ENCODE peak calls at places on chromosomes 13 and 19, in six cellular contexts. G is ovary, C is astrocyte of the cerebellum, F is heart right ventricle, Q is mammary epithelial cell, S is astrocyte of the spinal cord. R is an unnamed sample.

GRCh38 chr13:112343591-112343990 is 32.6 kb upstream of the SPACA7 start:
- DNase-seq in G (no peak), F (no peak), C (no peak), Q (no peak), S (no peak), R (no peak)

GRCh38 chr13:30408319-30409101 is 13.8 kb upstream of the UBE2L5 start:
- DNase-seq in G (peak), F (peak), Q (peak), S (peak), C (peak), R (peak)

GRCh38 chr19:35178701-35179100 is 24.2 kb downstream of the FXYD5 start:
- DNase-seq in F (no peak), C (no peak), Q (no peak), S (no peak), G (no peak), R (no peak)

GRCh38 chr19:30049844-30050667 is 108.0 kb downstream of the URI1 start:
- DNase-seq in S (no peak), C (no peak), G (no peak), Q (no peak), F (no peak), R (no peak)

GRCh38 chr19:5271145-5271544 is 69.5 kb downstream of the PTPRS start:
- DNase-seq in S (no peak), F (no peak), C (no peak), Q (no peak), G (no peak), R (no peak)

GRCh38 chr19:1853295-1854031 is 5.2 kb upstream of the REXO1 start:
- DNase-seq in Q (peak), G (peak), C (peak), S (peak), F (peak), R (peak)

GRCh38 chr19:29871143-29871542 is 59.4 kb downstream of the CCNE1 start:
- DNase-seq in C (no peak), G (no peak), F (no peak), S (no peak), Q (no peak), R (no peak)

GRCh38 chr19:43759515-43759914 is 4.8 kb upstream of the SMG9 start:
- DNase-seq in S (peak), F (no peak), C (no peak), Q (peak), G (no peak), R (no peak)

GRCh38 chr13:94609196-94609595 is 7.5 kb downstream of the GPR180 start:
- DNase-seq in Q (no peak), G (no peak), S (no peak), C (no peak), F (no peak), R (no peak)

GRCh38 chr19:3365447-3366103 is 808 bp upstream of the NFIC start:
- DNase-seq in S (peak), Q (peak), F (peak), C (no peak), G (peak), R (peak)

GRCh38 chr19:5801796-5802616 is 2.9 kb upstream of the NRTN start:
- DNase-seq in S (peak), Q (no peak), F (no peak), C (no peak), G (no peak), R (no peak)

GRCh38 chr13:62320129-62320724 is 904.6 kb upstream of the PCDH20 start:
- DNase-seq in G (no peak), S (peak), F (no peak), C (peak), Q (peak), R (peak)

GRCh38 chr13:66345988-66346387 is 884.1 kb downstream of the PCDH9 start:
- DNase-seq in C (no peak), F (no peak), G (no peak), S (no peak), Q (no peak), R (no peak)

GRCh38 chr19:39676004-39676403 is 20.3 kb downstream of the LGALS16 start:
- DNase-seq in Q (no peak), C (no peak), S (no peak), F (no peak), G (no peak), R (no peak)

GRCh38 chr19:39670998-39671397 is 15.3 kb downstream of the LGALS16 start:
- DNase-seq in C (no peak), S (no peak), F (no peak), G (no peak), Q (no peak), R (no peak)

GRCh38 chr19:39672473-39672872 is 16.8 kb downstream of the LGALS16 start:
- DNase-seq in G (no peak), C (no peak), Q (no peak), F (no peak), S (no peak), R (no peak)

DNA sequence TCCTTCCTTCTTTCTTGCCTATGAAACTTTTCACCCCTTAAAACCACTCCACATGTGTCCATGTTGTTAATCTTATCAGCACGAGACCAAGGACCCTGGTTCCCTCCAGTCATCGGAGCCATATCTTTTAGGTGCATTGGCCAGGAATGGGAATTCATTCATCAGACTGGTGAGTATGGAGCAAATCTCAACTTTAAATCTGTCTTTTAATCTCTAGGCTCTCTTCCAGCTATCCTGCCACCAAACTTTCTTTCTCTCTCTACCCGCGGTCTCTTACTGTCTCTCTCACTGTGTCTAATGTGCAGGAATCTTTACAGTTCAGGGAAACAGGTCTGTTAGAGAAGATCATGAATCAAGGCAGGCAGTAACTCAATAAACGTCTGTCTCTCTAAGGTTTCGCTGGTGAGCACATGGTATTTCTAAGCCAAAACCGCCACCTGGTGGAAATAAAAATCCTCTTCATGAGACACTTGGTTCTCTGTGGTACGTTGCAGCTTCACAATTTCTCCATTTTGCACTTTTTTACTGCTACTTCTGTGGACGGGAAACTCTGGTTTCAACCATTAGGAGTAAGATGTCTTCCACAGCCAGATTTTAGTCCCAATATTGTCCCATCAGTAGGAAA is 16.1 kb downstream of the LGALS16 start:
- DNase-seq in S (peak), C (peak), G (no peak), F (peak), Q (peak), R (peak)
- TF ChIP-seq CTCF in S (peak), C (peak), G (no peak), F (peak), Q (peak), R (peak)

GRCh38 chr13:27772651-27773425 is 19.4 kb upstream of the GSX1 start:
- DNase-seq in G (no peak), S (no peak), F (no peak), C (no peak), Q (no peak), R (no peak)

GRCh38 chr13:27774169-27774568 is 18.1 kb upstream of the GSX1 start:
- DNase-seq in Q (no peak), S (no peak), G (no peak), C (no peak), F (no peak), R (no peak)

GRCh38 chr13:27775943-27776342 is 16.3 kb upstream of the GSX1 start:
- DNase-seq in C (no peak), G (no peak), F (no peak), S (no peak), Q (peak), R (no peak)

GRCh38 chr13:27774651-27775050 is 17.6 kb upstream of the GSX1 start:
- DNase-seq in S (no peak), Q (no peak), F (no peak), G (no peak), C (no peak), R (no peak)

GRCh38 chr13:27770809-27771208 is 21.5 kb upstream of the GSX1 start:
- DNase-seq in C (no peak), F (no peak), S (no peak), G (no peak), Q (peak), R (peak)
- TF ChIP-seq CTCF in C (peak), F (peak), S (peak), G (no peak), Q (peak), R (peak)

GRCh38 chr13:97283888-97284287 is 61.8 kb downstream of the MBNL2 start:
- DNase-seq in G (no peak), C (no peak), S (no peak), Q (no peak), F (no peak), R (no peak)
- TF ChIP-seq CTCF in G (no peak), C (no peak), S (no peak), Q (no peak), F (no peak), R (no peak)

GRCh38 chr19:49430678-49431329 is 5.6 kb downstream of the GFY start:
- DNase-seq in F (no peak), S (no peak), C (no peak), G (no peak), Q (no peak), R (peak)
- TF ChIP-seq CTCF in F (no peak), S (peak), C (no peak), G (no peak), Q (no peak), R (no peak)

DNA sequence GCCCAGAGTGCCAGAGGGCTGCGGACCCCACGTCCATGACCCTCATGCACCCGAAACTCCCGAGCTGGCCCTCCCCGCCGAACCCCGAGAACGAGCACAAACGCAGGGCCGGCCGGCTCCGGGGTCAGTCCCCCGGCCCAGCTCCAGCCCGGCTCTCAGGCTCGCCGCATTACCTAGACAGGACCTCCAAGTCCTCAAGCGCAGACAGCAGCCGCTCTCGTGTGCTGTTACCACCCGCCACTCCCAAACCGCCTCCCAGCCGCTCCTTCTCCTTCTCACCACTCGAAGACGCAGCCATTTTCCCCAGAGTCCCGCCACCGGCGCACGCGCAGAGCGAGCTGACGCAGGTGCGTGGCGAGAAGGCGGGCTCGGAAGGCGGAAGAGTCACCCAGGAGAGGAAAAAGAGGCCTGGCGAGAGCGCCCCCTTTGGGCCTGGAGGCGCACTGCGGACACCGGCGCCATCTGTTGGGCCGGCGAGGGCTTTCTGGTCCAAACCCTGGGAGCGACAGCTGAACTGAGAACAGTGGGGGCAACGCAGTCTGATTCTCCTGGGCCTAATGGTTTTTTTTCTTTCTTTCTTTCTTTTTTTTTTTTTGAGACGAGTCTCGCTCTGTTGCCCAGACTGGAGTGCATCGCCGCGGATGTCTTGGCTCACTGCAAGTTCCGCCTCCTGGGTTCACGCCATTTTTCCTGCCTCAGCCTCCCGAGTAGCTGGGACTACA is at the start of gene MED4:
- DNase-seq in F (peak), C (peak), S (peak), Q (peak), G (peak), R (peak)
- TF ChIP-seq CTCF in F (peak), C (peak), S (peak), Q (peak), G (peak), R (peak)

GRCh38 chr13:36115306-36115705 is 15.9 kb downstream of the DCLK1 start:
- DNase-seq in F (no peak), S (no peak), Q (no peak), G (no peak), C (no peak), R (no peak)
- TF ChIP-seq CTCF in F (no peak), S (no peak), Q (no peak), G (no peak), C (no peak), R (no peak)

GRCh38 chr19:13228561-13228960 is 78.3 kb downstream of the IER2 start:
- DNase-seq in C (no peak), S (no peak), G (no peak), F (no peak), Q (no peak), R (no peak)
- TF ChIP-seq CTCF in C (no peak), S (no peak), G (no peak), F (no peak), Q (no peak), R (no peak)

GRCh38 chr19:16628183-16628983 is at the start of gene MED26:
- DNase-seq in Q (peak), F (peak), C (peak), S (peak), G (peak), R (peak)
- TF ChIP-seq CTCF in Q (peak), F (peak), C (no peak), S (no peak), G (no peak), R (no peak)

DNA sequence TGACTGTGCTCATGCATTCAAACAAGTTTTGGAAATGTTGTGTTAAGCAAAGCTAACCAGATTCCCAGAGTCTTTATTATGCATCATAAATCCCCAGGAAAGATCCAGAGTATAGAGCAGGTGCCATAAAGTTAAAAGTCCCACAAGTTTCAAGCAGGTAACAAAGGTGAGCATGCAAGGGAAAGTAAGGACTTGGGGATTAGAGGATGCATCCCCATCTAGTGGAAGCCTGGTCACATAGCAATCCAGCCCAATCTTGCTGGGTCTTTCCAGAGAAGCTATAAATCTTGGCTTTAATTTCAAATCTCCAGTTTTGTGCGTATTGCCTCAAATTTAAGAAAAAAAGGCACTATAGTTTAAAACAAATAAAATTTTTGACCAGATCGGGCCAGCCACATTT is 72.7 kb downstream of the ZNF254 start:
- DNase-seq in Q (peak), F (no peak), G (no peak), C (no peak), S (no peak), R (no peak)
- TF ChIP-seq CTCF in Q (peak), F (peak), G (no peak), C (peak), S (peak), R (peak)